ENCODE peak calls at places on chromosomes 6 and 20, in five cellular contexts. G is left cardiac atrium, N is thoracic aorta, A is foreskin melanocyte, U is left ventricle myocardium superior. P is an unnamed sample.

GRCh38 chr6:13527669-13528051 is 40.3 kb upstream of the GFOD1 start:
- DNase-seq in G (no peak), N (no peak), A (no peak), U (no peak), P (no peak)

GRCh38 chr20:54148947-54149764 is 24.6 kb downstream of the CYP24A1 start:
- DNase-seq in G (no peak), N (no peak), A (no peak), U (no peak), P (no peak)

GRCh38 chr20:23200914-23201313 is 114.8 kb upstream of the CD93 start:
- DNase-seq in G (peak), N (no peak), A (no peak), U (no peak), P (peak)

GRCh38 chr6:165820407-165820806 is 157.4 kb upstream of the PDE10A start:
- DNase-seq in G (no peak), N (no peak), A (no peak), U (no peak), P (no peak)

GRCh38 chr6:121573466-121573865 is 138.0 kb downstream of the GJA1 start:
- DNase-seq in G (no peak), N (no peak), A (no peak), U (no peak), P (no peak)

GRCh38 chr6:82270791-82271392 is 23.3 kb upstream of the IBTK start:
- DNase-seq in G (no peak), N (no peak), A (peak), U (no peak), P (no peak)

GRCh38 chr20:62030357-62030756 is 35.3 kb downstream of the TAF4 start:
- DNase-seq in G (no peak), N (no peak), A (no peak), U (no peak), P (no peak)

GRCh38 chr20:51886891-51887608 is 84.7 kb upstream of the SALL4 start:
- DNase-seq in G (no peak), N (no peak), A (peak), U (no peak), P (no peak)

GRCh38 chr6:74415056-74415455 is 719.1 kb downstream of the CD109 start:
- DNase-seq in G (no peak), N (no peak), A (no peak), U (no peak), P (no peak)

GRCh38 chr20:63342561-63343459 is 18.3 kb downstream of the CHRNA4 start:
- DNase-seq in G (no peak), N (no peak), A (no peak), U (peak), P (no peak)

GRCh38 chr6:151176941-151177760 is 62.6 kb upstream of the AKAP12 start:
- DNase-seq in G (no peak), N (no peak), A (no peak), U (no peak), P (no peak)

GRCh38 chr6:113903666-113904330 is 46.7 kb downstream of the MARCKS start:
- DNase-seq in G (peak), N (no peak), A (no peak), U (peak), P (peak)

GRCh38 chr6:106973018-106973840 is 1.3 kb downstream of the CD24 start:
- DNase-seq in G (no peak), N (no peak), A (no peak), U (peak), P (no peak)

GRCh38 chr6:134585529-134585873 is 267.6 kb upstream of the SGK1 start:
- DNase-seq in G (no peak), N (no peak), A (no peak), U (no peak), P (no peak)

GRCh38 chr20:47038581-47039560 is 144.2 kb downstream of the EYA2 start:
- DNase-seq in G (no peak), N (no peak), A (no peak), U (peak), P (peak)

GRCh38 chr20:26208296-26209091 is 511.8 kb upstream of the ZNF337 start:
- DNase-seq in G (peak), N (no peak), A (no peak), U (no peak), P (no peak)

GRCh38 chr6:148530394-148530923 is 187.8 kb downstream of the SASH1 start:
- DNase-seq in G (no peak), N (no peak), A (no peak), U (no peak), P (no peak)

GRCh38 chr6:132020138-132020551 is 69.0 kb upstream of the CCN2 start:
- DNase-seq in G (peak), N (peak), A (no peak), U (peak), P (peak)

P was measured in Right ventricle myocardium superior.